ENCODE peak calls at places on chromosomes 11 and 22, in ten cellular contexts. O is GM23248; F is GM23338; T is IMR-90; M is CD4-positive, CD25-positive, alpha-beta regulatory T cell; A is kidney; H is thoracic aorta; Y is cardiac muscle cell; V is pancreas; Q is fibroblast of lung. G is an unnamed sample.

GRCh38 chr11:2268911-2269600 is 1.3 kb downstream of the ASCL2 start:
- DNase-seq in O (peak), F (peak), T (no peak), M (peak), A (peak), H (no peak), Y (peak), V (peak), Q (peak), G (peak)

GRCh38 chr11:9001736-9002135 is 2.1 kb downstream of the NRIP3 start:
- DNase-seq in O (peak), F (no peak), T (peak), M (peak), A (no peak), H (no peak), Y (no peak), V (no peak), Q (peak), G (no peak)

GRCh38 chr22:36377022-36377631 is 10.6 kb downstream of the MYH9 start:
- DNase-seq in O (no peak), F (no peak), T (no peak), M (peak), A (no peak), H (no peak), Y (no peak), V (no peak), Q (no peak), G (no peak)

GRCh38 chr22:22929381-22930221 is 42.0 kb downstream of the IGLL5 start:
- DNase-seq in O (no peak), F (no peak), T (no peak), M (no peak), A (peak), H (no peak), Y (no peak), V (no peak), Q (no peak), G (no peak)

GRCh38 chr11:105929381-105929955 is 92.6 kb downstream of the MSANTD4 start:
- DNase-seq in O (no peak), F (no peak), T (peak), M (no peak), A (no peak), H (no peak), Y (no peak), V (no peak), Q (no peak), G (no peak)

GRCh38 chr11:102603576-102603975 is 21.6 kb downstream of the MMP20 start:
- DNase-seq in O (no peak), F (no peak), T (peak), M (no peak), A (no peak), H (no peak), Y (no peak), V (no peak), Q (no peak), G (no peak)

GRCh38 chr11:85685820-85686459 is at the start of gene CCDC89:
- DNase-seq in O (peak), F (peak), T (peak), M (no peak), A (peak), H (peak), Y (peak), V (no peak), Q (peak), G (peak)

GRCh38 chr11:19472679-19473078 is 231.9 kb upstream of the E2F8 start:
- DNase-seq in O (peak), F (no peak), T (no peak), M (no peak), A (no peak), H (no peak), Y (no peak), V (no peak), Q (no peak), G (no peak)

GRCh38 chr11:89182773-89183172 is 5.1 kb downstream of the TYR start:
- DNase-seq in O (peak), F (no peak), T (peak), M (no peak), A (no peak), H (no peak), Y (no peak), V (no peak), Q (peak), G (no peak)

GRCh38 chr11:36878747-36879146 is 280.7 kb upstream of the RAG2 start:
- DNase-seq in O (no peak), F (no peak), T (no peak), M (no peak), A (no peak), H (no peak), Y (no peak), V (no peak), Q (no peak), G (no peak)

GRCh38 chr22:38083931-38084631 is at the start of gene SLC16A8:
- DNase-seq in O (no peak), F (peak), T (no peak), M (no peak), A (peak), H (no peak), Y (no peak), V (no peak), Q (no peak), G (no peak)

GRCh38 chr11:33207408-33207985 is 46.2 kb upstream of the CSTF3 start:
- DNase-seq in O (peak), F (no peak), T (peak), M (no peak), A (no peak), H (no peak), Y (no peak), V (no peak), Q (no peak), G (no peak)

GRCh38 chr22:44942056-44942455 is 67.7 kb downstream of the PHF21B start:
- DNase-seq in O (no peak), F (no peak), T (no peak), M (no peak), A (peak), H (no peak), Y (no peak), V (no peak), Q (no peak), G (no peak)

GRCh38 chr11:63710476-63711217 is 29.3 kb downstream of the RTN3 start:
- DNase-seq in O (peak), F (no peak), T (peak), M (no peak), A (no peak), H (no peak), Y (peak), V (no peak), Q (peak), G (no peak)

GRCh38 chr11:75475767-75476650 is 43.0 kb upstream of the KLHL35 start:
- DNase-seq in O (peak), F (no peak), T (peak), M (peak), A (peak), H (no peak), Y (no peak), V (peak), Q (peak), G (no peak)

GRCh38 chr11:57131080-57131790 is 50.5 kb upstream of the LRRC55 start:
- DNase-seq in O (peak), F (peak), T (peak), M (no peak), A (no peak), H (no peak), Y (peak), V (peak), Q (peak), G (no peak)

GRCh38 chr22:27952779-27953178 is 33.7 kb upstream of the PITPNB start:
- DNase-seq in O (peak), F (no peak), T (no peak), M (no peak), A (no peak), H (no peak), Y (no peak), V (no peak), Q (peak), G (no peak)

GRCh38 chr22:30372915-30373314 is 14.3 kb downstream of the RNF215 start:
- DNase-seq in O (no peak), F (no peak), T (no peak), M (no peak), A (no peak), H (no peak), Y (no peak), V (no peak), Q (no peak), G (no peak)

GRCh38 chr22:43449831-43450225 is 38.0 kb downstream of the MPPED1 start:
- DNase-seq in O (no peak), F (no peak), T (no peak), M (no peak), A (no peak), H (no peak), Y (no peak), V (no peak), Q (no peak), G (no peak)

GRCh38 chr11:60347084-60347797 is 20.2 kb downstream of the MS4A6E start:
- DNase-seq in O (no peak), F (no peak), T (no peak), M (no peak), A (no peak), H (no peak), Y (no peak), V (no peak), Q (no peak), G (no peak)

DNA sequence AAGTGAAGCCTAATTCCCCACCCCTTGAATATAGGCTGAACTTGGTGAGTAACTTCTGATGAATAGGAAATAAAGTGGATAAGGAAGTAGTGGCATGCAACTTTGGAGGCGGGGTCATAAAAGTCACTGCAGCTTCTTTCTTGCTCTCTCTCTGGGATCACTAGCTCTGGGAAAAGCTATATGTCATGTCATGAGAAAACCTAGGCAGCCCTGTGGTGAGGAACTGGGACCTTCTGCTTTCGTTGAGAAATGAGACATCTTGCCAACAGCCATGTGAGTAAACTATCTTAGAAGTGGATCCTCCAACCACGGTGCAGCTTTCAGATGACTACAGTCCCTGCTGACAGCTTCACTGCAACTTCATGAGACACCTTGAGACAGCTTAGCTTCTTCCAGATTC is 15.7 kb downstream of the ZNF214 start:
- DNase-seq in O (peak), F (no peak), T (peak), M (no peak), A (no peak), H (no peak), Y (no peak), V (no peak), Q (peak), G (no peak)
- H3K27ac ChIP-seq in O (peak), F (no peak), T (no peak), M (no peak), A (no peak), H (no peak), Y (no peak), V (no peak), Q (no peak), G (no peak)

GRCh38 chr11:101128571-101129202 is 926 bp downstream of the PGR start:
- DNase-seq in O (no peak), F (peak), T (no peak), M (no peak), A (peak), H (no peak), Y (peak), V (peak), Q (no peak), G (no peak)

GRCh38 chr11:101127348-101127698 is 2.3 kb downstream of the PGR start:
- DNase-seq in O (peak), F (peak), T (no peak), M (no peak), A (peak), H (no peak), Y (peak), V (peak), Q (peak), G (peak)

GRCh38 chr11:101129203-101129943 is at the start of gene PGR:
- DNase-seq in O (peak), F (peak), T (no peak), M (no peak), A (peak), H (peak), Y (peak), V (peak), Q (peak), G (peak)

GRCh38 chr11:101127699-101128570 is 1.7 kb downstream of the PGR start:
- DNase-seq in O (peak), F (peak), T (no peak), M (no peak), A (peak), H (no peak), Y (peak), V (peak), Q (peak), G (peak)

DNA sequence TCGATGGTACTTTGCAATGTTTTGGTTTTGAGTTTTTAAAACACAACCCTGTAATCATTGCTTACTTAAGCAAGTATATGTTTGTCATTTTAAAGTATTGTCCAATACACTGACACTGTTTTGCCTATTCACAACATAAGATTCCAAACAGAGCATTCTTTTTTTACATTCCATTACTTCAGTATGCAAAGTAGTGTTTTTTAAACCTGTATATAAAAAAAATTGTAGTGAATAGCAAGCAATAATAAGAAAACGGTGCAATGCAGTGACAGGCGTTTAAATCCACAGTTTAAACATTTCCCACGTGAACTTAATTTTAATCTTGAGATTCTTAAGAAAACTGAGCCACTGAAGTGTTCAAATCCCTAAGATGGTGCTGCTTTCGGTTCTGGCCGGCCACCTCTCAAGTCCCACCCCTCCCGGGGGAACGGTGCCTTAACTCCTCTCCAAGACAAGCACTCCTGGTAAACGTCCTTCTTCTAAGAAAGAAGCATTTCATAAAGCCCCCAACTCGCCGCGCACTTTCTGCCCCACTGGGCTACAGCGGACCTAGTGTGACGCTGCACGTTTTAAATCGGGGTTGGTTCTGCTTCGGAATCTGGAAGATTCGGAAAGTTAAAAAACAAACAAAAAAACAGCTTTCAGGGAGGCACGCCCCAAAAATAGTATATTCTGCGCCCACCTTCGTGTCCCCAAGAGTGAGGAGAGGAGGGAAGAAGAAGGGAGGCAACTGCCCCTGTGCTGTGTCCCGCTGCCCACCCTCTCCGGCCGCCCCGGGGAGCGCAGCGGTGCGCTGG is 2.9 kb downstream of the PGR start:
- DNase-seq in O (peak), F (peak), T (no peak), M (no peak), A (peak), H (no peak), Y (peak), V (no peak), Q (peak), G (no peak)
- H3K27ac ChIP-seq in O (no peak), F (no peak), T (no peak), M (no peak), A (peak), H (peak), Y (no peak), V (no peak), Q (peak), G (peak)

GRCh38 chr11:44130751-44131150 is 35.3 kb downstream of the EXT2 start:
- DNase-seq in O (no peak), F (peak), T (no peak), M (no peak), A (no peak), H (no peak), Y (no peak), V (no peak), Q (no peak), G (no peak)
- H3K27ac ChIP-seq in O (no peak), F (no peak), T (no peak), M (no peak), A (no peak), H (no peak), Y (no peak), V (no peak), Q (no peak), G (no peak)

DNA sequence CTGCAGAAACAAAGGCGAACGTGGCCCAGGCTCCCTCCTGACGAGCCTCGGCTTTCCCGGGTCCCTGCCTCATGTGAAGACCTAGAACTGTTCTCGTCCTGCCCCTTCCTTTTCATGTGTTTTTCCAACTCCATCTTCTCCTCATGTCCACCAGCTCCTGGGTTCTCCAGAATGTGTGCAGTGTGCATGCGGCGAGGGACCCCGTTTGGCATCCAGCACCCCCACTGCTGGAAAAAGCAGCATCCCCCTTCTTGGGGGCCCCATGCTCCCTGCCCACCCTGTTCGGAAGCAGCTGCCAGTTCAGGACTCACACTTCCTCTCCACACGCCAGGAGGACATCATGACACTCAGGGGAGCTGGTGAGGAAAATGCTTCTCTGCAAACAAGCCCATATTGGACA is 313.5 kb downstream of the BRD1 start:
- DNase-seq in O (no peak), F (no peak), T (no peak), M (no peak), A (no peak), H (no peak), Y (no peak), V (no peak), Q (no peak), G (peak)
- H3K27ac ChIP-seq in O (no peak), F (no peak), T (no peak), M (no peak), A (no peak), H (no peak), Y (no peak), V (no peak), Q (no peak), G (no peak)

DNA sequence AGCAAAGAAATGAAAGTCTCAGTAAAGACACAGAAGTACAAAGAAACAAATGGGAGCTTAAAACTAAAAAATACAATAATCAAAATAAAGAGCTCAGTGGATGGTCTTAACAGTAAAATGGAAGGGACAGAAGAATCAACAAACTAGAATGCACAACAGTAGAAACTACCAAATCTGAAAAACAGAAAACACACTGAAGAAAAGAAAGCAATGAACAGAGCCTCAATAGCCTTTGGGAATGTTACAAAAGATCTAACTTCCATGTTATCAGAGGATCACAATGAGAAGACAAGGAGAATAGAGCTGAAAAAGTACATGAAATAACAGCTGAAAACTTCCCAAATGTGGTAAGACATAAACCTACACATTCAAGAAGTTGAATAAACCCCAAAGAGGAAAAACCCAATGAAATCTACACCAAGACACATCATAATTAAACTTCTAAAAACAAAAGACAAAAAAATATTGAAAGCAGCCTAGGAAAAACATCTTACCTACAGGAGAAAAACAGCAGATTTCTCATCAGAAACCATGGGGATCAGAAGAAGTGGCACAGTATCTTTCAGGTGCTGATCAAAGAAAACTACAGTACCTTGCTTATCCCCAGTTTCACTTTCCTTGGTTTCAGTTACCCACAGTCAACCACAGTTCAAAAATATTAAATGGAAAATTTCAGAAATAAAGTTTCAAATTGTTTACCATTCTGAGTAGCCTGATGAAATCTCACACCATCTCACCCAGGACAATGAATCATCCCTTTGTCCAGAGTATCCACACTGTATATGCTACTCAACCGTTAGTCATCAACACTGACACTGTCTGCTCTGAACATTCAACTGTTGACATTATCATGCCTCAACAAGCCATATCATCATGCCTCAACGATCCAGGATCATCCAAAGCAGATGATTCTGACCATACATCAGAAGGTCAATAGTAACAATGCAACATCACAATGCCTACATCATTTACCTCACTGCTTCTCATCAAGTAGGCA is 22.2 kb downstream of the RRAS2 start:
- DNase-seq in O (peak), F (no peak), T (peak), M (peak), A (no peak), H (no peak), Y (no peak), V (no peak), Q (peak), G (no peak)
- H3K27ac ChIP-seq in O (peak), F (peak), T (no peak), M (no peak), A (no peak), H (no peak), Y (no peak), V (no peak), Q (no peak), G (no peak)

GRCh38 chr11:35029979-35030378 is 109.0 kb upstream of the CD44 start:
- DNase-seq in O (peak), F (peak), T (peak), M (peak), A (no peak), H (no peak), Y (no peak), V (no peak), Q (peak), G (no peak)
- H3K27ac ChIP-seq in O (peak), F (no peak), T (no peak), M (no peak), A (no peak), H (no peak), Y (no peak), V (no peak), Q (peak), G (no peak)

DNA sequence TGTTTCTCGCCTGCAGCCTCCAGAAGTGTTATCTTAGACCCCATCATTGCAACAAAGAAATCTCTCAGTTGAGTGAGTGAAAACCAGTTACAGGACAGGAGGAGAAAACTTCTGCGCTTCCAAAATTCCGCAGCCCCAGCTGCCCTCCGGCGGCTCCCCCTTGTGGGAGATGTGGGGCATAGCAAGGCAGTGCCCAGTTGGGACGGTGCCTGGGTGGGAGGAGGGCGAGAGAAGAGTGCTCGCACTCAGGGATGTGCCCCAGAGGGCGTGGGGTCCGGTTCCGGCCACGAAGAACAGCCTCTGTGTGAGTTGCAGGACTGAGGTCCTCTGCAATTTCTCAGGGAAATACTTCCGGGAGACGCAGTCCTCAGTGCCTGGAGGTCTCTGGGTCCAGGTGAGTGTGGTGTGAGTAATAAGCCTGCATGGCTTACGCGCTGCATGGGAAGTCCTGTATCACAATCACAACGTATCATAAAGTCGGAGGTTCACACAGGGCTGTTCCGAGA is 87.0 kb upstream of the BLID start:
- DNase-seq in O (peak), F (peak), T (peak), M (peak), A (peak), H (no peak), Y (peak), V (peak), Q (peak), G (peak)
- H3K27ac ChIP-seq in O (peak), F (no peak), T (peak), M (no peak), A (peak), H (peak), Y (no peak), V (no peak), Q (peak), G (peak)